ENCODE peak calls at places on chromosomes 12 and 14, in five cellular contexts. K is lower lobe of right lung, C is AG09319, R is neural crest cell, D is RWPE1. M is an unnamed sample.

GRCh38 chr12:117090816-117091711 is 8.2 kb downstream of the TESC start:
- DNase-seq in D (no peak), C (no peak), K (peak; percentile 46), R (no peak), M (no peak)

GRCh38 chr12:52059582-52060497 is 8.6 kb downstream of the NR4A1 start:
- DNase-seq in K (no peak), D (no peak), R (no peak), C (no peak), M (no peak)

GRCh38 chr12:50174971-50175715 is 8.0 kb upstream of the CERS5 start:
- DNase-seq in R (peak; percentile 23), K (no peak), C (no peak), D (peak; percentile 29), M (peak; percentile 36)

GRCh38 chr12:47905313-47905730 is 528 bp upstream of the VDR start:
- DNase-seq in D (peak; percentile 76), K (peak; percentile 81), R (no peak), C (no peak), M (no peak)

GRCh38 chr14:53180272-53181221 is 27.4 kb upstream of the DDHD1 start:
- DNase-seq in R (peak; percentile 14), C (no peak), D (no peak), K (no peak), M (no peak)

GRCh38 chr14:59630281-59630963 is 53.8 kb upstream of the CCDC175 start:
- DNase-seq in C (no peak), K (peak; percentile 41), R (peak; percentile 25), D (peak; percentile 31), M (no peak)

GRCh38 chr14:93285048-93285447 is 47.8 kb downstream of the BTBD7 start:
- DNase-seq in R (no peak), C (no peak), D (no peak), K (no peak), M (no peak)

GRCh38 chr12:19031032-19031431 is 98.5 kb upstream of the PLEKHA5 start:
- DNase-seq in K (no peak), R (no peak), D (peak; percentile 84), C (peak; percentile 38), M (no peak)

GRCh38 chr12:49900371-49900770 is 3.3 kb downstream of the FAIM2 start:
- DNase-seq in K (no peak), C (no peak), D (no peak), R (no peak), M (no peak)

GRCh38 chr14:49218436-49219092 is 367.6 kb downstream of the RPS29 start:
- DNase-seq in C (no peak), K (no peak), R (no peak), D (no peak), M (no peak)

GRCh38 chr12:80257920-80258319 is 158.6 kb downstream of the OTOGL start:
- DNase-seq in D (no peak), C (no peak), R (no peak), K (no peak), M (no peak)

GRCh38 chr12:132117558-132117875 is 26.6 kb downstream of the DDX51 start:
- DNase-seq in D (peak; percentile 14), R (no peak), C (no peak), K (no peak), M (no peak)

GRCh38 chr14:73741386-73741875 is 27.2 kb upstream of the PNMA1 start:
- DNase-seq in K (peak; percentile 84), D (peak; percentile 91), R (no peak), C (no peak), M (peak; percentile 76)

GRCh38 chr12:124031058-124031457 is 58.0 kb downstream of the ZNF664 start:
- DNase-seq in K (no peak), C (no peak), R (no peak), D (no peak), M (no peak)

GRCh38 chr12:29253916-29254625 is 105.0 kb downstream of the FAR2 start:
- DNase-seq in C (no peak), R (no peak), D (no peak), K (no peak), M (no peak)

GRCh38 chr14:78104130-78104529 is 66.0 kb upstream of the NRXN3 start:
- DNase-seq in R (no peak), D (no peak), K (no peak), C (no peak), M (no peak)

GRCh38 chr14:78946949-78947348 is 776.8 kb downstream of the NRXN3 start:
- DNase-seq in K (no peak), C (no peak), D (no peak), R (no peak), M (no peak)

GRCh38 chr14:70536830-70537229 is 2.0 kb upstream of the ADAM20 start:
- DNase-seq in K (no peak), D (no peak), R (no peak), C (no peak), M (no peak)

GRCh38 chr12:100857971-100858370 is 63.4 kb downstream of the ANO4 start:
- DNase-seq in C (no peak), D (no peak), R (no peak), K (no peak), M (no peak)

GRCh38 chr14:42000450-42000849 is 393.8 kb downstream of the LRFN5 start:
- DNase-seq in K (no peak), C (no peak), D (no peak), R (no peak), M (no peak)

GRCh38 chr14:43449291-43449690 is 1057.8 kb downstream of the FSCB start:
- DNase-seq in R (no peak), C (no peak), K (no peak), D (no peak), M (no peak)

GRCh38 chr12:92133795-92134637 is 11.6 kb downstream of the BTG1 start:
- DNase-seq in D (no peak), R (no peak), C (no peak), K (no peak), M (no peak)

GRCh38 chr12:67382206-67382871 is 113.2 kb downstream of the CAND1 start:
- DNase-seq in K (no peak), D (no peak), C (no peak), R (no peak), M (no peak)

GRCh38 chr12:102957339-102958050 is at the start of gene ASCL1:
- DNase-seq in D (no peak), C (no peak), R (no peak), K (no peak), M (peak; percentile 75)

GRCh38 chr14:90846511-90846910 is 30.3 kb upstream of the TTC7B start:
- DNase-seq in C (no peak), R (no peak), D (peak; percentile 19), K (no peak), M (no peak)

GRCh38 chr14:101721951-101722661 is 39.4 kb upstream of the PPP2R5C start:
- DNase-seq in R (no peak), D (peak; percentile 67), C (peak; percentile 39), K (no peak), M (peak; percentile 57)

GRCh38 chr14:32366256-32366655 is 37.2 kb downstream of the AKAP6 start:
- DNase-seq in C (no peak), K (no peak), D (no peak), R (no peak), M (no peak)

GRCh38 chr12:15978431-15978950 is 67.4 kb downstream of the DERA start:
- DNase-seq in R (no peak), C (no peak), D (peak; percentile 20), K (no peak), M (no peak)

GRCh38 chr14:36600431-36600830 is 18.0 kb upstream of the NKX2-8 start:
- DNase-seq in K (no peak), R (no peak), D (no peak), C (no peak), M (no peak)

GRCh38 chr12:67721216-67721615 is 72.7 kb downstream of the DYRK2 start:
- DNase-seq in K (no peak), R (no peak), C (no peak), D (no peak), M (no peak)

DNA sequence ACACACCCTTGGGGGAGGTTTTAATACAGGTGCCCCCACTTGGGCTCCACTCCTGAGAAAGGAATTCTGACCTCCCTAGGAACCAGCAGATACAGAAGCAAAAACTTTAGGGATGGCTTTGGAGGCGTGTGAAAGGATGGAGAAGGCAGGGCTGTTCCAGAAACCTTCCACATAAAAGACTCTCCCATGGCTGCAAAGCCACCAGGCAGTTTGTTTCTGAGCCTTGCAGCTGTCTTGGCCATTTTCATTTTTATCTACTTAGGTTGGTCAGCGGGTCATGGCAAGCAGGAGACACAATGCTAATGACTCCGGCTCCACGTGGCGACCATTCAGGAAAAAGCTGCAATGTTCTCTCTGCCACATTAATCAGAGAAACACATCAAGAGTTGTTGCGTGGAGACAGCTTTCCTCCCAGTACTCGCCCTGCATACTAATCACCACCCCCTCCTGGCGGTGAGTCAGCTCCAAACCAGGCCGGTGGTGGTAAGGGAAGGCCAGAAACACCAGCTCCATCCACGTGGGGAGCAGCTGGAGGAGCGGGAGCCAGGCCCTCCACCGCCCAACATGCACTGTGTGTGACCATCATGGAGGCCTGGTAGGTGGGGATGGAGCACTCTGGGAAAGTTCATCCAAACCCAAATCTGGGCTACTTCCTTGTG is 30.9 kb upstream of the IRF2BPL start:
- DNase-seq in R (peak; percentile 64), K (no peak), D (peak; percentile 74), C (peak; percentile 42), M (no peak)
- TF ChIP-seq CTCF in R (peak; percentile 60), K (no peak), D (no peak), C (peak; percentile 29), M (peak; percentile 25)

DNA sequence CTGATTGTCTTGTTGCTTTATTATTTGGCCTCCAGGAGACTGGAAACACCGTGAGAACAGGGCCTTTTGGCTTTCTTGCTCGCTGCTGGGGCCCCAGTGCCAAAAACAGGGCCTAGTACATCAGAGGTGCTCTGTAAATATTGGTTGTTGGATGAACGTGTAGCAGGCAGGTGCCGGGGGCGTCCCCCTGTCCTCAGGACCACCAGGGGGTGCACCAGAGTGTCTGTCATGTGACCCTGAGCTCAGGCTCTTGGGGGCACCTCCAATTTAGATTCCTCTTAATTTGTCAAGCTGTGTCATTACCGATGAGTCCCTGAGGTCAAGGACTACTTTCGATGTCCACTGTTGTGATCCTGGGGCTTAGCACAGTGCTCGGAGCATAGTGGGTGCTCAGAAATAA is 87.1 kb downstream of the ACACB start:
- DNase-seq in D (no peak), R (no peak), C (no peak), K (no peak), M (no peak)
- TF ChIP-seq CTCF in D (no peak), R (no peak), C (no peak), K (no peak), M (no peak)

GRCh38 chr12:20528208-20528607 is 159.9 kb downstream of the PDE3A start:
- DNase-seq in D (no peak), K (no peak), R (no peak), C (no peak), M (no peak)
- TF ChIP-seq CTCF in D (no peak), K (no peak), R (peak; percentile 35), C (no peak), M (no peak)

DNA sequence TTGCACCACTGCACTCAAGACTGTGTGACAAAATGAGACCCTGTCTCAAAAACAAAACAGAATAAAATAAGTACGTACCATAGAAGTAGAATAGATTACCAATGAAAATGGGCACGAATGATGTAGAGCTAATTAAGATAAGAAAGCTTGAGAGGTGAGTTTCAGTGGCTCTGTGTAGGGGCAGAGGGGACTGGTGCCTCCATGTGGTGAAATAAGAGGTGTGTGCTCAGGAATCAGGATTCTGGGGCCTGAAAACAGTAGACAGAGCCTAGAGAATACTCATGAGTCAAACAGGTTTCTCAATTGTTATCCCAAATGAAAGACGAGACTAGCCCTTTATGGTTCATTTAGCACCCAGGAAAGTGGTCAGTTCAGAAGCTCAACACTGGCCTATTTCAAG is 1145.1 kb downstream of the FLRT2 start:
- DNase-seq in R (no peak), K (no peak), C (no peak), D (no peak), M (no peak)
- TF ChIP-seq CTCF in R (no peak), K (no peak), C (no peak), D (no peak), M (no peak)

GRCh38 chr14:64937821-64938193 is 4.7 kb downstream of the GPX2 start:
- DNase-seq in D (no peak), R (no peak), K (no peak), C (no peak), M (no peak)
- TF ChIP-seq CTCF in D (no peak), R (peak; percentile 33), K (peak; percentile 20), C (peak; percentile 8), M (no peak)